ENCODE peak calls at places on chromosome 10, in ten cellular contexts. L is A549; W is activated T-cell treated with anti-CD3 and anti-CD28 coated beads for 1 hour; O is fibroblast of lung; A is T47D; Y is activated effector memory CD4-positive, alpha-beta T cell treated with anti-CD3 and anti-CD28 coated beads, Interleukin-2, amount 50 U/mL, for 16 hours; R is ureter; X is fibroblast of the aortic adventitia; H is AG09309; G is SJSA1. M is an unnamed sample.

GRCh38 chr10:6314620-6315205 is 112.0 kb downstream of the PFKFB3 start:
- DNase-seq in L (peak), W (no peak), O (no peak), A (no peak), Y (no peak), R (no peak), X (no peak), H (no peak), G (no peak), M (no peak)

GRCh38 chr10:67788028-67788886 is 49.7 kb downstream of the DNAJC12 start:
- DNase-seq in L (peak), W (peak), O (peak), A (no peak), Y (peak), R (peak), X (no peak), H (no peak), G (peak), M (peak)

GRCh38 chr10:116809528-116810500 is 39.5 kb upstream of the ENO4 start:
- DNase-seq in L (peak), W (no peak), O (no peak), A (peak), Y (no peak), R (no peak), X (no peak), H (no peak), G (no peak), M (no peak)

GRCh38 chr10:63267414-63268138 is 134.4 kb downstream of the NRBF2 start:
- DNase-seq in L (peak), W (no peak), O (peak), A (peak), Y (no peak), R (no peak), X (peak), H (peak), G (peak), M (no peak)

GRCh38 chr10:17523917-17524316 is 69.5 kb upstream of the ST8SIA6 start:
- DNase-seq in L (no peak), W (no peak), O (no peak), A (no peak), Y (no peak), R (no peak), X (no peak), H (no peak), G (no peak), M (no peak)

GRCh38 chr10:35577915-35578607 is 27.1 kb upstream of the GJD4 start:
- DNase-seq in L (no peak), W (no peak), O (peak), A (no peak), Y (no peak), R (no peak), X (peak), H (no peak), G (no peak), M (no peak)

GRCh38 chr10:119253433-119254174 is 46.2 kb downstream of the GRK5 start:
- DNase-seq in L (peak), W (no peak), O (peak), A (no peak), Y (peak), R (peak), X (peak), H (peak), G (peak), M (peak)

GRCh38 chr10:68564712-68565111 is 4.6 kb downstream of the TET1 start:
- DNase-seq in L (no peak), W (no peak), O (no peak), A (no peak), Y (no peak), R (no peak), X (no peak), H (no peak), G (no peak), M (no peak)

GRCh38 chr10:24603333-24603732 is 120.4 kb downstream of the ARHGAP21 start:
- DNase-seq in L (no peak), W (no peak), O (peak), A (no peak), Y (no peak), R (no peak), X (peak), H (no peak), G (peak), M (no peak)

GRCh38 chr10:3248526-3249255 is 76.1 kb upstream of the PITRM1 start:
- DNase-seq in L (peak), W (no peak), O (peak), A (no peak), Y (no peak), R (no peak), X (peak), H (peak), G (peak), M (no peak)

GRCh38 chr10:76309744-76310441 is 878.5 kb downstream of the LRMDA start:
- DNase-seq in L (no peak), W (no peak), O (peak), A (no peak), Y (no peak), R (no peak), X (peak), H (peak), G (no peak), M (no peak)

GRCh38 chr10:110488944-110489343 is 8.8 kb upstream of the DUSP5 start:
- DNase-seq in L (no peak), W (no peak), O (no peak), A (no peak), Y (no peak), R (no peak), X (no peak), H (no peak), G (no peak), M (no peak)

GRCh38 chr10:122168598-122168997 is 102.5 kb upstream of the BTBD16 start:
- DNase-seq in L (no peak), W (no peak), O (no peak), A (no peak), Y (no peak), R (no peak), X (no peak), H (no peak), G (no peak), M (no peak)

GRCh38 chr10:74419491-74420466 is 268.8 kb downstream of the ADK start:
- DNase-seq in L (peak), W (peak), O (peak), A (no peak), Y (no peak), R (no peak), X (peak), H (no peak), G (peak), M (no peak)

GRCh38 chr10:122500726-122501125 is 39.4 kb downstream of the HTRA1 start:
- DNase-seq in L (no peak), W (no peak), O (no peak), A (no peak), Y (no peak), R (no peak), X (no peak), H (no peak), G (no peak), M (no peak)

GRCh38 chr10:88881335-88881734 is 1.3 kb downstream of the STAMBPL1 start:
- DNase-seq in L (no peak), W (no peak), O (no peak), A (no peak), Y (no peak), R (no peak), X (no peak), H (no peak), G (peak), M (no peak)

GRCh38 chr10:78438907-78439809 is 405.5 kb downstream of the RPS24 start:
- DNase-seq in L (no peak), W (no peak), O (no peak), A (no peak), Y (no peak), R (no peak), X (no peak), H (no peak), G (no peak), M (no peak)

GRCh38 chr10:71725998-71726672 is 6.6 kb upstream of the C10orf105 start:
- DNase-seq in L (peak), W (no peak), O (peak), A (no peak), Y (peak), R (no peak), X (peak), H (no peak), G (peak), M (no peak)

GRCh38 chr10:125080984-125081383 is 79.4 kb downstream of the CTBP2 start:
- DNase-seq in L (no peak), W (no peak), O (no peak), A (no peak), Y (no peak), R (no peak), X (no peak), H (no peak), G (no peak), M (peak)

GRCh38 chr10:6912424-6912823 is 332.3 kb upstream of the PRKCQ start:
- DNase-seq in L (no peak), W (no peak), O (peak), A (no peak), Y (no peak), R (no peak), X (peak), H (peak), G (no peak), M (no peak)